ENCODE peak calls at places on chromosomes 2 and 18, in eight cellular contexts. O is stomach; E is heart left ventricle; X is psoas muscle; Q is adrenal gland; N is neuronal stem cell; A is CD8-positive, alpha-beta T cell; H is IMR-90. S is an unnamed sample. For H3K4me1 and H3K27me3, the result is how much of the 10 kb centered on the place peaks cover.

GRCh38 chr2:214519258-214519818 is 108.5 kb downstream of the VWC2L start:
- DNase-seq in O (no peak), E (no peak), X (no peak), Q (no peak), N (no peak), A (no peak), H (no peak), S (no peak)

GRCh38 chr18:54232485-54233227 is 8.2 kb upstream of the MBD2 start:
- DNase-seq in O (no peak), E (no peak), X (no peak), Q (no peak), N (no peak), A (no peak), H (no peak), S (no peak)

GRCh38 chr2:127024769-127025356 is 82.1 kb downstream of the BIN1 start:
- DNase-seq in O (no peak), E (no peak), X (no peak), Q (peak), N (peak), A (no peak), H (peak), S (no peak)

GRCh38 chr18:35084494-35085449 is 43.6 kb downstream of the MAPRE2 start:
- DNase-seq in O (no peak), E (no peak), X (no peak), Q (no peak), N (no peak), A (no peak), H (no peak), S (no peak)

GRCh38 chr18:11005528-11005927 is 143.8 kb downstream of the PIEZO2 start:
- DNase-seq in O (peak), E (no peak), X (no peak), Q (peak), N (peak), A (no peak), H (peak), S (no peak)

GRCh38 chr2:196415384-196415783 is 224.1 kb upstream of the CCDC150 start:
- DNase-seq in O (no peak), E (no peak), X (no peak), Q (no peak), N (no peak), A (no peak), H (no peak), S (no peak)

GRCh38 chr2:175234153-175234552 is 52.6 kb upstream of the ATP5MC3 start:
- DNase-seq in O (no peak), E (no peak), X (no peak), Q (no peak), N (no peak), A (no peak), H (no peak), S (no peak)

GRCh38 chr2:11077411-11077810 is 77.9 kb upstream of the SLC66A3 start:
- DNase-seq in O (no peak), E (no peak), X (no peak), Q (no peak), N (no peak), A (no peak), H (no peak), S (no peak)

GRCh38 chr2:170822292-170822884 is 5.7 kb downstream of the GAD1 start:
- DNase-seq in O (no peak), E (no peak), X (no peak), Q (no peak), N (peak), A (peak), H (no peak), S (no peak)

GRCh38 chr2:240426797-240427721 is 8.4 kb upstream of the GPC1 start:
- DNase-seq in O (peak), E (peak), X (no peak), Q (peak), N (no peak), A (no peak), H (peak), S (no peak)

GRCh38 chr2:98514879-98515570 is 70.4 kb downstream of the INPP4A start:
- DNase-seq in O (no peak), E (no peak), X (no peak), Q (peak), N (no peak), A (no peak), H (peak), S (no peak)

GRCh38 chr2:67702284-67702683 is 305.2 kb downstream of the ETAA1 start:
- DNase-seq in O (no peak), E (no peak), X (no peak), Q (no peak), N (no peak), A (no peak), H (no peak), S (no peak)

GRCh38 chr18:9683418-9684396 is 24.4 kb upstream of the RAB31 start:
- DNase-seq in O (peak), E (no peak), X (no peak), Q (peak), N (no peak), A (no peak), H (peak), S (no peak)

GRCh38 chr2:237861875-237862527 is 2.6 kb downstream of the RAMP1 start:
- DNase-seq in O (no peak), E (no peak), X (no peak), Q (no peak), N (no peak), A (no peak), H (no peak), S (no peak)

GRCh38 chr2:168152902-168153301 is 94.5 kb downstream of the STK39 start:
- DNase-seq in O (no peak), E (no peak), X (no peak), Q (no peak), N (no peak), A (no peak), H (peak), S (no peak)

GRCh38 chr2:65165595-65165994 is 35.7 kb upstream of the RAB1A start:
- DNase-seq in O (no peak), E (no peak), X (no peak), Q (no peak), N (no peak), A (no peak), H (no peak), S (no peak)

GRCh38 chr18:76670564-76671288 is 151.6 kb upstream of the ZNF236 start:
- DNase-seq in O (no peak), E (no peak), X (peak), Q (no peak), N (no peak), A (no peak), H (no peak), S (no peak)

GRCh38 chr2:24117902-24118301 is 5.2 kb downstream of the PFN4 start:
- DNase-seq in O (no peak), E (no peak), X (no peak), Q (no peak), N (no peak), A (no peak), H (no peak), S (no peak)

GRCh38 chr18:8397034-8397433 is 212.2 kb upstream of the RAB12 start:
- DNase-seq in O (no peak), E (no peak), X (no peak), Q (no peak), N (no peak), A (no peak), H (no peak), S (no peak)

GRCh38 chr2:110678457-110679336 is 834 bp upstream of the BUB1 start:
- DNase-seq in O (peak), E (peak), X (no peak), Q (peak), N (peak), A (peak), H (peak), S (no peak)

GRCh38 chr2:567865-568638 is 109.2 kb downstream of the TMEM18 start:
- DNase-seq in O (no peak), E (no peak), X (peak), Q (no peak), N (no peak), A (no peak), H (no peak), S (no peak)

GRCh38 chr2:170843656-170844055 is 27.0 kb downstream of the GAD1 start:
- DNase-seq in O (no peak), E (no peak), X (no peak), Q (no peak), N (no peak), A (no peak), H (peak), S (no peak)

GRCh38 chr2:47357475-47357874 is 45.5 kb upstream of the MSH2 start:
- DNase-seq in O (no peak), E (no peak), X (no peak), Q (peak), N (no peak), A (no peak), H (peak), S (no peak)

GRCh38 chr2:47360283-47360682 is 42.7 kb upstream of the MSH2 start:
- DNase-seq in O (no peak), E (no peak), X (no peak), Q (no peak), N (no peak), A (no peak), H (no peak), S (no peak)

GRCh38 chr2:47354817-47355653 is 47.9 kb upstream of the MSH2 start:
- DNase-seq in O (no peak), E (no peak), X (no peak), Q (no peak), N (no peak), A (no peak), H (no peak), S (no peak)

GRCh38 chr2:47359375-47359868 is 43.5 kb upstream of the MSH2 start:
- DNase-seq in O (no peak), E (no peak), X (no peak), Q (no peak), N (no peak), A (no peak), H (no peak), S (no peak)

DNA sequence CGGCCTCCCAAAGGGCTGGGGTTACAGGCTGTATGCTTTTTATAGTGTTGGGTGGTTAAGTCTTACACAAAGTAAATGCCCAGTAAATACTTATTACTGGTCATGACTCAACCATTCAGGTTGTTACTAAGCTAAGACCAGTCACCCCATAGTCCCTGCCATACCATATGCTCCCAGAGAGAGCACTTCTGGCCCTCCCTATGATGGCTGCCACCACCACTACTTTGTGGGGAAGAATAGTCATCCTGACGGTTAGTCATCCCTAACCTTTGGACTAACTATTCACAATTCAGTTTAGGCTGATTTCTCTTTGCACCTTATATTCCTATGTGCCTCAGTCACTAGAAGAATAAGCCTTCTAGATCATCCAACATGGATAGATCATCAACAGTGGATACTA is 42.0 kb upstream of the MSH2 start:
- DNase-seq in O (no peak), E (no peak), X (no peak), Q (no peak), N (no peak), A (no peak), H (peak), S (no peak)
- H3K27ac ChIP-seq in O (no peak), E (no peak), X (no peak), Q (no peak), N (no peak), A (no peak), H (no peak), S (no peak)

DNA sequence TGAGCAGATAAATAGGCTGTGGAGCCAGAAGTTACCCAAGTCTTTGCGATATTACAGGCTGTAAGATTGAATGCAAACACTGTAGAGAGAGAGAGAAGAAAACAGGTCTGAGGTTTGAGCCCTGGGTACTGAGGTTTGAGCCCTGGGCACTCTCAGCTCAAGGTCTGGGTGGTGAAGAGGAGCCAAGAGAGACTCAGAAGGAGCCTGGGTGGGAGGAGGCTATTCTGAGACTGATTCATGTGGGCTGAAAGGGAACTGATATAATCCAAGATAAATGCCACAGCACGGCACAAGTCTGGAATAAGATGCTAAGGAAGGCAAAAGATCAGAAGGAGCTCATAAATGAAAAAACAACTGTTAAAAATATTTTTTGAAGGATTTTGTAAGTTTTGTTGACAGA is 407.6 kb upstream of the HS6ST1 start:
- DNase-seq in O (no peak), E (no peak), X (no peak), Q (no peak), N (no peak), A (no peak), H (no peak), S (no peak)
- H3K4me1 ChIP-seq in O (under half), E (under half), X (under half), Q (under half), N (under half), A (under half), H (under half), S (under half)

DNA sequence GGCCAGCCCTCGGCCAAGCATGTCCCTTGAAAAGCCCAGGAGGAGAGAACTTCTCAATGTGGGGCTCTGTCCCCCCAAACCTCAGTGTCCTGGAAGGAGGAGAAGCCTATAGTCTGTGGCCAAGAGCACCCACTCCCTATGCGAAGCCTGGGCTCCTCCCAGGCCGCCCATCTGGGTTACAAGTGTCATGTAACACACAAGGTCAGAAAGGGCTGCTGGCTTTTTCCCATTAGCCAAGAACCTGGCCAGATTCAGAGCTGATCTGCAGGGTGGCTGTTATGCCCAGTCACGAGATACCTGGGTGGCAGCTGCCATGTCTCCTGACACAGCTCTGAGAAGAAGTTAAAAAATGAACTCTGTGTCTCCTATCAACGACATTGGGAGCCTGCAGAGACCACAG is 170.7 kb downstream of the TNS1 start:
- DNase-seq in O (no peak), E (no peak), X (peak), Q (peak), N (no peak), A (no peak), H (no peak), S (no peak)
- H3K27me3 ChIP-seq in O (under half), E (under half), X (under half), Q (under half), N (under half), A (under half), H (under half), S (under half)

GRCh38 chr2:112626604-112627059 is 19.1 kb upstream of the SLC20A1 start:
- DNase-seq in O (peak), E (peak), X (peak), Q (peak), N (no peak), A (peak), H (peak), S (peak)

GRCh38 chr2:112629823-112630222 is 15.9 kb upstream of the SLC20A1 start:
- DNase-seq in O (no peak), E (no peak), X (no peak), Q (peak), N (no peak), A (no peak), H (no peak), S (no peak)

GRCh38 chr2:112629224-112629623 is 16.5 kb upstream of the SLC20A1 start:
- DNase-seq in O (no peak), E (no peak), X (no peak), Q (peak), N (no peak), A (no peak), H (no peak), S (no peak)

GRCh38 chr2:112625474-112626114 is 20.1 kb upstream of the SLC20A1 start:
- DNase-seq in O (peak), E (no peak), X (no peak), Q (no peak), N (no peak), A (no peak), H (no peak), S (no peak)

GRCh38 chr2:112627060-112628040 is 18.4 kb upstream of the SLC20A1 start:
- DNase-seq in O (peak), E (peak), X (peak), Q (peak), N (no peak), A (no peak), H (peak), S (peak)
- H3K27ac ChIP-seq in O (peak), E (peak), X (peak), Q (peak), N (no peak), A (peak), H (peak), S (peak)

DNA sequence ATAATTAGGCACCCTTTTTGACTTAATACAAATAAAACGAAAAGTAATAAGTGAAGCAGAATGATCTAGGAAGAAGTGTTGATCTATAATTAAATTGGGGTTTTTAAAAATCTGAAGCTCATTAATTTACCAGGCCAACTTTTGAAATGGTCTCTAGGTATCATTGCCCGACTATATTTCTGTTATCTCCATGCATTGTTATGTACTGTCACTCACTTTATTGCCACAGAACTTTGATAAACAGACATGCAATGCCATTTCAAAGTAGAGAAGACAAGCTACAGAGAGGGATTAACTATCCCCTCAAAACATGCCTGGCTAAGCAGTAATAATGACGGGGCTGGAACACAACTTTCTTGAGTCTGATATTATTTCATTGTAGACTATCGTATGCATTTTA is 147.6 kb upstream of the ITGA4 start:
- DNase-seq in O (no peak), E (no peak), X (no peak), Q (no peak), N (no peak), A (no peak), H (no peak), S (no peak)
- H3K4me1 ChIP-seq in O (under half), E (under half), X (under half), Q (under half), N (under half), A (half or more), H (under half), S (half or more)